ENCODE peak calls at places on chromosomes 5 and 9, in six cellular contexts. F, G, D, O, Z and E are unnamed samples.
A peak's percentile ranks its signal among the peaks of the same experiment; 100 is the strongest.

GRCh38 chr5:13994606-13995336 is 50.3 kb upstream of the DNAH5 start:
- DNase-seq in F (no peak), D (no peak), Z (no peak), G (no peak), O (peak; percentile 94), E (no peak)

GRCh38 chr5:139271201-139272027 is 22.1 kb upstream of the MATR3 start:
- DNase-seq in F (no peak), D (no peak), O (peak; percentile 94), G (no peak), Z (peak; percentile 94), E (no peak)

GRCh38 chr9:137303031-137303892 is 1.2 kb upstream of the NRARP start:
- DNase-seq in F (no peak), G (no peak), O (no peak), Z (no peak), D (no peak), E (no peak)

GRCh38 chr9:19940808-19941207 is 152.0 kb upstream of the SLC24A2 start:
- DNase-seq in F (no peak), D (no peak), G (no peak), Z (no peak), O (no peak), E (no peak)

GRCh38 chr9:132169672-132170392 is 8.0 kb downstream of the NTNG2 start:
- DNase-seq in Z (peak; percentile 35), G (peak; percentile 51), F (no peak), D (no peak), O (peak; percentile 51), E (peak; percentile 45)

GRCh38 chr5:60404171-60404570 is 295.8 kb downstream of the DEPDC1B start:
- DNase-seq in D (no peak), Z (peak; percentile 29), F (no peak), O (no peak), G (no peak), E (no peak)

GRCh38 chr9:122113574-122113973 is 20.5 kb upstream of the TTLL11 start:
- DNase-seq in O (no peak), G (no peak), F (no peak), D (no peak), Z (no peak), E (no peak)

GRCh38 chr5:11912-12311 is 80.1 kb upstream of the PLEKHG4B start:
- DNase-seq in F (no peak), G (no peak), D (no peak), O (no peak), Z (peak; percentile 36), E (no peak)

GRCh38 chr5:128304121-128304520 is 220.6 kb downstream of the SLC12A2 start:
- DNase-seq in O (peak; percentile 73), D (no peak), Z (peak; percentile 90), G (no peak), F (no peak), E (no peak)

GRCh38 chr5:74507596-74507995 is 132.9 kb downstream of the ENC1 start:
- DNase-seq in G (no peak), F (no peak), O (no peak), D (no peak), Z (no peak), E (no peak)

GRCh38 chr5:1642621-1643061 is 118.9 kb upstream of the LPCAT1 start:
- DNase-seq in F (no peak), G (no peak), D (no peak), Z (no peak), O (no peak), E (no peak)

GRCh38 chr9:70466976-70467551 is 52.6 kb upstream of the KLF9 start:
- DNase-seq in O (peak; percentile 92), Z (peak; percentile 84), D (no peak), F (no peak), G (no peak), E (no peak)

DNA sequence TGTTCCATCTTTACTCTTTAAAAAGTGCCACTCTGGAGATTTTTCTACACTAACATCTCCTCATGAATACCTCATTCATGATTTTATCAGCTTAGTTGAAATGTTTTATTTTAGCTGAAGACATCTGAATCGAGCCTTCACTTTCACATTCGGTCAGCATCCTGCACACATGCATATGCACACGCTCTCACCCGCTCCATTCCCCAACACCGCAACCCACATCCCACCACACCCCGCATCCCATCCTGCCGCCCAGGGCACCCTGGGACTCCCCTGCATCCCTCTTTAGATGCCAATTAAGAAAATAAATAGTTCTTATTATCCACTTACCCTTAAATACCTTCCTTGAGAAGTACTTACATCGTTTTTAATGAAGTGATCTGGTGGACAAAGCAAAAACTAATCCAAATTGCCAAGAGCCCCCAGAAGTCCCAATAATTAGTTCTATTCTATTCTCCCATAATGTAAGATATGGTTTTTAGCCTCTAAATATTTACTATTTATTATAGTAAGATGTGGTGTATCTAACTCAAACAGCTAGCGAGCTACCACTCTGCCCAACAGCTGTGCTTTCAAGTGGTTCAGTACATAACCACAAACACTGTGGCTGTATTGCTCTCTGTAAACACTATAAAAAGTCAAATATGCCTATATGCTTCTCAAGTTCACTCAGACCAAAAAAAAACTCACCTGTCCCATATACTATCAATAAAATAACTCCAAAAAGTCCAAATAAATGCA is 38.2 kb downstream of the GZMK start:
- DNase-seq in Z (no peak), G (peak; percentile 43), D (no peak), O (no peak), F (no peak), E (peak; percentile 60)
- H3K27ac ChIP-seq in Z (no peak overlapping the region), G (no peak overlapping the region), D (no peak overlapping the region), O (no peak overlapping the region), F (no peak overlapping the region), E (peak overlapping the region; percentile 1)

DNA sequence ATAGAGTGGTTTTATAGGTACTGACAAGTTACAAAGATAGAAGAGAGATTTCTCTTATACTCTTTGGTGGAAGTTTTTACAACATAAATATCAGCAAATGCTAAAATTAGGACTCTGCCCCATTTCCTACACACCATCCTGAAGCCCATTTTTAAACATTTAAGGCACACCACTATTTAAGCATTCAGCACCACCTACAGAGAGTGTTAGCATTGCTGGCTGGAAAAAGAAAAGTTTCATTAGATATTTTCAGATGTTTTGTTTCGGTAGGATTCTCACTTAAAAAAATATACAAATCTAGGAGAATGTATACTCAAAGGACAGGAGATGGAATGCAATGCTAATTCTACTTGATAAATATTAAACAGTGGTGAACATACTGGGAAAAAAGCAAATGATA is 192.9 kb upstream of the HAPLN1 start:
- DNase-seq in G (no peak), O (peak; percentile 28), Z (no peak), F (no peak), D (no peak), E (no peak)
- H3K27ac ChIP-seq in G (no peak overlapping the region), O (no peak overlapping the region), Z (no peak overlapping the region), F (no peak overlapping the region), D (peak overlapping the region; percentile 49), E (no peak overlapping the region)

GRCh38 chr5:71481441-71481840 is 26.0 kb downstream of the BDP1 start:
- DNase-seq in D (no peak), O (no peak), G (no peak), Z (no peak), F (no peak), E (no peak)

GRCh38 chr5:71483355-71483754 is 27.9 kb downstream of the BDP1 start:
- DNase-seq in O (peak; percentile 92), D (no peak), F (no peak), G (no peak), Z (peak; percentile 91), E (no peak)

DNA sequence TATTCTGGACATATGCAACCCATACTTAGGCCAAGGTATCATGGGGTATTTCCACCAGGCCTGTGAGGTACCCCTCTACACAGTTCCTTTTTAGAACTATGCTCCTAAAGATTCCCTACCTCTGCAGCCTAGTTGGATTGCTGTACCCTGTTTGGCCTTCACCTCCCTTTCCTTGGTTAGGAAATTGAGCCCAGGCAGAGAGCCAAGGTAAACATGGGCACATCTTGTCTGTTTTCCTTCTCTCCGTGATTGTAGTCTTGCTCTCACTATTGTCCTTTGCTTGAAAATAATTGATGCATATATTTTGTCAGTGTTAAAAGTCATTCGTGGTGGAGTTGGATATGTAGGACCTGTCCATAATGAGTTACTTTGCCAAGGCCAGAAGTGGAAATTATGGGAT is 26.7 kb downstream of the BDP1 start:
- DNase-seq in G (no peak), D (no peak), O (peak; percentile 38), Z (peak; percentile 56), F (no peak), E (no peak)
- H3K27ac ChIP-seq in G (no peak overlapping the region), D (no peak overlapping the region), O (no peak overlapping the region), Z (no peak overlapping the region), F (no peak overlapping the region), E (no peak overlapping the region)

GRCh38 chr9:14320272-14321245 is 6.6 kb upstream of the NFIB start:
- DNase-seq in G (no peak), Z (peak; percentile 95), O (peak; percentile 95), F (no peak), D (no peak), E (no peak)
- H3K27ac ChIP-seq in G (no peak overlapping the region), Z (peak overlapping the region; percentile 79), O (no peak overlapping the region), F (peak overlapping the region; percentile 98), D (peak overlapping the region; percentile 98), E (no peak overlapping the region)

GRCh38 chr5:132375957-132376356 is 6.4 kb downstream of the SLC22A5 start:
- DNase-seq in O (no peak), G (no peak), D (no peak), Z (no peak), F (no peak), E (no peak)
- H3K27ac ChIP-seq in O (no peak overlapping the region), G (no peak overlapping the region), D (peak overlapping the region; percentile 71), Z (no peak overlapping the region), F (no peak overlapping the region), E (no peak overlapping the region)

GRCh38 chr9:16236882-16237281 is 633.6 kb downstream of the BNC2 start:
- DNase-seq in O (peak; percentile 43), G (no peak), Z (peak; percentile 82), D (no peak), F (no peak), E (no peak)

GRCh38 chr9:16243798-16244197 is 626.7 kb downstream of the BNC2 start:
- DNase-seq in O (no peak), Z (no peak), F (no peak), G (no peak), D (no peak), E (no peak)

GRCh38 chr9:16238730-16239129 is 631.7 kb downstream of the BNC2 start:
- DNase-seq in D (no peak), Z (no peak), G (no peak), O (no peak), F (no peak), E (no peak)

GRCh38 chr9:16245756-16246440 is 624.6 kb downstream of the BNC2 start:
- DNase-seq in O (peak; percentile 20), D (no peak), F (no peak), Z (peak; percentile 37), G (no peak), E (no peak)

GRCh38 chr9:16241231-16241630 is 629.2 kb downstream of the BNC2 start:
- DNase-seq in G (no peak), D (no peak), F (no peak), O (peak; percentile 84), Z (peak; percentile 59), E (no peak)
- H3K27ac ChIP-seq in G (no peak overlapping the region), D (no peak overlapping the region), F (no peak overlapping the region), O (peak overlapping the region; percentile 40), Z (no peak overlapping the region), E (no peak overlapping the region)